ENCODE peak calls at places on chromosomes 3 and 15, in six cellular contexts. Z is H1, E is K562, G is HepG2, W is GM12891, A is GM12878. I is an unnamed sample.

GRCh38 chr15:28164876-28165275 is 65.8 kb upstream of the OCA2 start:
- DNase-seq in E (no peak), A (no peak), G (no peak), Z (no peak), W (no peak), I (no peak)

GRCh38 chr3:194512895-194513601 is 26.2 kb upstream of the ATP13A3 start:
- DNase-seq in G (peak; percentile 77), A (no peak), Z (no peak), E (no peak), W (no peak), I (no peak)

GRCh38 chr15:74500401-74500800 is 39.4 kb upstream of the UBL7 start:
- DNase-seq in A (no peak), G (no peak), Z (no peak), E (no peak), W (no peak), I (no peak)

GRCh38 chr3:43094381-43094780 is 11.5 kb downstream of the POMGNT2 start:
- DNase-seq in E (no peak), W (no peak), Z (no peak), A (no peak), G (no peak), I (no peak)

GRCh38 chr3:195914648-195915473 is 6.5 kb upstream of the TNK2 start:
- DNase-seq in Z (peak; percentile 97), E (peak; percentile 96), A (peak; percentile 66), W (peak; percentile 79), G (peak; percentile 91), I (peak; percentile 82)

GRCh38 chr15:70361891-70362290 is 264.2 kb upstream of the TLE3 start:
- DNase-seq in A (no peak), W (no peak), E (no peak), Z (no peak), G (no peak), I (no peak)

GRCh38 chr15:50908209-50909043 is at the start of gene AP4E1:
- DNase-seq in W (peak; percentile 66), A (peak; percentile 79), G (peak; percentile 85), E (peak; percentile 95), Z (peak; percentile 97), I (peak; percentile 47)

GRCh38 chr3:194386610-194387009 is 12.5 kb downstream of the GP5 start:
- DNase-seq in G (no peak), E (no peak), A (no peak), Z (peak; percentile 24), W (no peak), I (no peak)

GRCh38 chr3:128910006-128910405 is 30.6 kb downstream of the ACAD9 start:
- DNase-seq in E (no peak), G (no peak), W (no peak), A (no peak), Z (no peak), I (no peak)

GRCh38 chr3:129749692-129750091 is 143.2 kb upstream of the PLXND1 start:
- DNase-seq in G (no peak), W (no peak), Z (no peak), E (no peak), A (no peak), I (no peak)

GRCh38 chr3:36991923-36992805 is 767 bp downstream of the EPM2AIP1 start:
- DNase-seq in E (peak; percentile 75), G (peak; percentile 46), A (no peak), W (no peak), Z (no peak), I (no peak)

GRCh38 chr3:73179601-73180000 is 118.1 kb downstream of the EBLN2 start:
- DNase-seq in G (no peak), Z (no peak), A (no peak), W (no peak), E (no peak), I (no peak)

GRCh38 chr3:14143271-14143605 is 18.4 kb downstream of the TMEM43 start:
- DNase-seq in G (no peak), W (no peak), A (no peak), Z (no peak), E (no peak), I (no peak)

GRCh38 chr15:90344632-90345031 is 7.5 kb upstream of the ZNF774 start:
- DNase-seq in Z (no peak), E (no peak), W (no peak), A (no peak), G (no peak), I (no peak)

GRCh38 chr15:77138167-77138522 is 67.2 kb upstream of the TSPAN3 start:
- DNase-seq in E (no peak), G (no peak), W (no peak), A (no peak), Z (no peak), I (no peak)

GRCh38 chr3:196740476-196741400 is 1.1 kb downstream of the PAK2 start:
- DNase-seq in E (peak; percentile 59), A (no peak), W (no peak), G (peak; percentile 45), Z (no peak), I (no peak)

GRCh38 chr15:93932164-93932776 is 299.1 kb upstream of the MCTP2 start:
- DNase-seq in Z (no peak), E (no peak), A (no peak), W (no peak), G (no peak), I (no peak)

GRCh38 chr15:26537653-26538052 is 235.2 kb downstream of the GABRB3 start:
- DNase-seq in Z (no peak), W (no peak), A (no peak), G (no peak), E (no peak), I (no peak)

GRCh38 chr3:177343122-177343521 is 145.8 kb upstream of the TBL1XR1 start:
- DNase-seq in W (no peak), Z (no peak), E (no peak), G (no peak), A (no peak), I (no peak)

GRCh38 chr3:177346878-177347277 is 149.6 kb upstream of the TBL1XR1 start:
- DNase-seq in G (no peak), A (no peak), Z (peak; percentile 2), E (no peak), W (no peak), I (no peak)

GRCh38 chr3:177347611-177348010 is 150.3 kb upstream of the TBL1XR1 start:
- DNase-seq in G (no peak), W (no peak), E (no peak), A (no peak), Z (peak; percentile 3), I (no peak)

GRCh38 chr3:177345973-177346503 is 148.8 kb upstream of the TBL1XR1 start:
- DNase-seq in E (no peak), W (no peak), G (no peak), Z (no peak), A (no peak), I (no peak)

DNA sequence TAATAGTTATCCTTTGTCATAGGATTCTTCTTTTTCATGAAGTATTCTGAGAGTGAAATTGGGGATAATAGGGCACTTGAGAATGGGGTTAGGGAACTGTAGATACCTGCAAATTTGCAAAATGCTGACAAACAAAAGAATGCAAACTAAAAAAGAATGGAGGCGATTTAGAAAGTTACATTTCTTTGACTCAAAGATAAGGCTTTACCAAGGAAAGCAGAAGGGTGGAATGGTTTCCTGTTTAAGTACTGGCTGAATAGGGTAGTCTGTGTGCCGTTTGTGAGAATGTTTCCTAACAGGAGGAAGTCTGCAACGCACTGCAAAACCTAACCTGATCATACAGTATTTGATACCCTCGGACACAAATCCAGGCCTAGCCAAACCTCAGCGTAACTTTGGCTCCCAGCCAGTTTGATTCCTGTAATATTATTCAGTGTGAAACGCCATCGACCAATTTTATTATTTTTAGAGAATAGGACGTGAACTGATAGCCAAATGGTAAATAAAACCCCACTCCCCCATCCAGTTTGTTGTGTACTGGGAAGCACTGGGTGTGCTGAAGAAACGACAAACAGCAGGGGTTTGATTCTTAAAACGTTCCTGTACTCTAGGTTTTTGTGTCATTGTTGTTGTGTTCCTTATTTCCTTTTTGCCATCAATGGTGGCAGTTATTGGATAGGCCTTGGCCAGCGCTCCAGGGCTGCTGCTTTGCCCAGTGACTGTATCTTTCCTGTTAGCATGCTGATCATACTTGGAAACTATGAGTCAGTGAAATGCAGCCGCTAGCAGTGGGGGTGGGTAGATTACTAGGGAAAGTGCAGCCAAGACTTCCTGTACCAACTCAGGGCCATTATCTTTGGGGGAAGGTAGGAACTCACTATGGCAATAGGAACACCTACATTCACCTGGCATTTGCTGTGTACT is 148.0 kb upstream of the TBL1XR1 start:
- DNase-seq in G (peak; percentile 91), E (peak; percentile 96), W (no peak), Z (no peak), A (no peak), I (no peak)
- TF ChIP-seq POLR2AphosphoS5 in G (no peak), E (peak; percentile 72), W (no peak), Z (no peak), A (no peak), I (no peak)

DNA sequence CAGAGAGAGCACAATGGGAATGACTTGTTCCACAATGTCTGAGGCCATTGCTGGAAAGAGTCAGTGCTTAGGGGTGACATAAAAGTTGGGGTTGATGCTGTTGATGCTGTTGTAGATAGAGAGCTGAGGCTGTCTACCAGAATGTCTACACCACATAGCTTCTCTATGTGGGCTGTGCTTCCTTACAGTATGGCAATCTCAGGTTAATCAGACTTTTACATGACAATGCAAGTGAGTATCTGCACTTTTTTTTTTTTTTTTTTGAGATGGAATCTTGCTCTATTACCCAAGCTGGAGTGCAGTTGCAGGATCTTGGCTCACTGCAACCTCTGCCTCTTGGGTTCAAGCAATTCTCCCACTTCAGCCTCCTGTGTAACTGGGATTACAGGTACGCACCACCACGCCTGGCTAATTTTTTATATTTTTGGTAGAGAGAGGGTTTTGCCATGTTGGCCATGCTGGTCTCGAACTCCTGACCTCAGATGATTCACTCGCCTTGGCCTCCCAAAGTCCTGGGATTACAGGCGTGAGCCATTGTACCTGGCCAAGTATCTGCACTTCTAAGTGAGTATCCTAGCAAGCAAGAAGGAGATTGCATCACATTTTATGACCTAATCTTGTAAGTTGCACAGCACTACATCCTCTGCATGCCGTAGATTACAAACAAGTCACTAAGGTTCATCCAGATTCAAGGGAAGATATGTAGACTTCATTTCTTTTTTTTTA is 28.7 kb downstream of the DLEC1 start:
- DNase-seq in E (peak; percentile 14), A (no peak), Z (no peak), W (no peak), G (no peak), I (no peak)
- TF ChIP-seq TAF1 in E (no peak), A (no peak), Z (no peak), W (no peak), G (no peak), I (no peak)

GRCh38 chr15:85837011-85837433 is 42.3 kb upstream of the KLHL25 start:
- DNase-seq in E (no peak), Z (no peak), W (no peak), A (no peak), G (peak; percentile 84), I (no peak)
- TF ChIP-seq POLR2A in E (no peak), Z (no peak), W (no peak), A (no peak), G (no peak), I (no peak)

GRCh38 chr3:66427352-66427751 is 73.5 kb downstream of the LRIG1 start:
- DNase-seq in W (no peak), G (no peak), Z (no peak), A (no peak), E (no peak), I (no peak)

GRCh38 chr3:66427951-66428350 is 72.9 kb downstream of the LRIG1 start:
- DNase-seq in Z (no peak), G (no peak), W (no peak), E (no peak), A (no peak), I (no peak)

GRCh38 chr3:66430876-66431275 is 69.9 kb downstream of the LRIG1 start:
- DNase-seq in G (no peak), A (no peak), E (no peak), Z (no peak), W (no peak), I (no peak)

GRCh38 chr3:66426135-66426534 is 74.7 kb downstream of the LRIG1 start:
- DNase-seq in Z (no peak), A (no peak), E (no peak), G (no peak), W (no peak), I (no peak)

GRCh38 chr3:66428733-66429132 is 72.1 kb downstream of the LRIG1 start:
- DNase-seq in W (no peak), A (no peak), Z (no peak), G (no peak), E (no peak), I (no peak)
- TF ChIP-seq POLR2AphosphoS5 in W (no peak), A (no peak), Z (no peak), G (no peak), E (no peak), I (no peak)

I was measured in GM12892.